ENCODE peak calls at places on chromosomes 6 and 20, in six cellular contexts. A, T, G, E, V and S are unnamed samples.

GRCh38 chr6:159960485-159960884 is 8.4 kb upstream of the IGF2R start:
- DNase-seq in G (no peak), A (no peak), E (no peak), T (no peak), V (no peak), S (no peak)

GRCh38 chr20:57772349-57772964 is 62.6 kb upstream of the PMEPA1 start:
- DNase-seq in V (no peak), E (no peak), A (no peak), T (no peak), G (no peak), S (no peak)

GRCh38 chr20:31476648-31477220 is 1.6 kb downstream of the REM1 start:
- DNase-seq in T (no peak), V (no peak), G (no peak), E (no peak), A (no peak), S (peak)

GRCh38 chr20:53917145-53918009 is 153.0 kb downstream of the BCAS1 start:
- DNase-seq in T (no peak), A (peak), G (no peak), V (no peak), E (peak), S (peak)

GRCh38 chr6:147248859-147249258 is 44.6 kb downstream of the STXBP5 start:
- DNase-seq in T (no peak), E (no peak), G (no peak), V (no peak), A (no peak), S (no peak)

GRCh38 chr20:11807070-11807741 is 110.5 kb upstream of the BTBD3 start:
- DNase-seq in E (no peak), T (no peak), G (no peak), V (no peak), A (no peak), S (no peak)

GRCh38 chr20:20743511-20744169 is 31.2 kb upstream of the RALGAPA2 start:
- DNase-seq in G (no peak), V (no peak), T (peak), A (peak), E (peak), S (peak)

GRCh38 chr6:2307794-2308193 is 62.4 kb upstream of the GMDS start:
- DNase-seq in T (no peak), V (no peak), E (no peak), G (no peak), A (no peak), S (no peak)

GRCh38 chr20:53220482-53221307 is 248.5 kb downstream of the TSHZ2 start:
- DNase-seq in T (no peak), G (no peak), V (no peak), A (no peak), E (no peak), S (no peak)

GRCh38 chr6:73610444-73611275 is 43.1 kb downstream of the SLC17A5 start:
- DNase-seq in A (no peak), T (no peak), G (no peak), V (peak), E (no peak), S (no peak)

GRCh38 chr20:49887251-49887827 is 28.0 kb downstream of the SPATA2 start:
- DNase-seq in A (no peak), E (no peak), T (peak), V (no peak), G (no peak), S (no peak)

GRCh38 chr20:22688485-22688884 is 104.1 kb upstream of the FOXA2 start:
- DNase-seq in A (no peak), G (no peak), V (no peak), T (no peak), E (no peak), S (no peak)

GRCh38 chr6:31528307-31528777 is 420 bp upstream of the MCCD1 start:
- DNase-seq in E (no peak), A (no peak), V (no peak), T (no peak), G (no peak), S (no peak)

GRCh38 chr6:139754898-139755754 is 380.7 kb upstream of the CITED2 start:
- DNase-seq in V (no peak), E (no peak), A (no peak), G (no peak), T (no peak), S (no peak)

GRCh38 chr6:131524695-131525336 is 48.2 kb upstream of the ARG1 start:
- DNase-seq in G (no peak), V (no peak), A (no peak), T (no peak), E (no peak), S (no peak)

GRCh38 chr20:51258582-51259175 is 235.8 kb upstream of the KCNG1 start:
- DNase-seq in T (no peak), A (no peak), E (no peak), G (no peak), V (no peak), S (no peak)

GRCh38 chr20:48198951-48199431 is 413.7 kb upstream of the SULF2 start:
- DNase-seq in A (no peak), G (no peak), V (no peak), T (no peak), E (no peak), S (no peak)

GRCh38 chr6:145483191-145483996 is 251.9 kb downstream of the EPM2A start:
- DNase-seq in A (no peak), E (no peak), G (no peak), T (no peak), V (no peak), S (no peak)

GRCh38 chr6:72746276-72746675 is 124.4 kb downstream of the KCNQ5 start:
- DNase-seq in V (no peak), A (no peak), E (no peak), T (no peak), G (no peak), S (no peak)

GRCh38 chr6:155234687-155235543 is 28.9 kb upstream of the CLDN20 start:
- DNase-seq in A (no peak), V (no peak), E (no peak), T (no peak), G (no peak), S (no peak)